ENCODE peak calls at places on chromosomes 2 and 18, in four cellular contexts. One of them, this sample, is unnamed.

GRCh38 chr2:11852526-11853196 is 106.2 kb downstream of the LPIN1 start:
- DNase-seq in GM12878: no peak
- DNase-seq in H1: no peak
- DNase-seq in HepG2: no peak
- DNase-seq in this sample: no peak

GRCh38 chr2:237714690-237715458 is 83.7 kb upstream of the RBM44 start:
- DNase-seq in GM12878: no peak
- DNase-seq in H1: no peak
- DNase-seq in HepG2: peak
- DNase-seq in this sample: no peak

GRCh38 chr2:71609958-71610357 is 156.6 kb downstream of the DYSF start:
- DNase-seq in GM12878: no peak
- DNase-seq in H1: no peak
- DNase-seq in HepG2: no peak
- DNase-seq in this sample: no peak

GRCh38 chr18:23563377-23564043 is 22.8 kb downstream of the NPC1 start:
- DNase-seq in GM12878: no peak
- DNase-seq in H1: no peak
- DNase-seq in HepG2: no peak
- DNase-seq in this sample: no peak

GRCh38 chr18:32315881-32316280 is 126.0 kb downstream of the MEP1B start:
- DNase-seq in GM12878: no peak
- DNase-seq in H1: no peak
- DNase-seq in HepG2: no peak
- DNase-seq in this sample: no peak

GRCh38 chr2:215447056-215447455 is 11.2 kb upstream of the FN1 start:
- DNase-seq in GM12878: no peak
- DNase-seq in H1: no peak
- DNase-seq in HepG2: no peak
- DNase-seq in this sample: no peak

GRCh38 chr2:168685619-168686453 is 116.6 kb upstream of the NOSTRIN start:
- DNase-seq in GM12878: no peak
- DNase-seq in H1: no peak
- DNase-seq in HepG2: no peak
- DNase-seq in this sample: peak

GRCh38 chr2:192267484-192267883 is 72.8 kb upstream of the TMEFF2 start:
- DNase-seq in GM12878: no peak
- DNase-seq in H1: no peak
- DNase-seq in HepG2: no peak
- DNase-seq in this sample: no peak

GRCh38 chr2:162308747-162309503 is 9.6 kb downstream of the IFIH1 start:
- DNase-seq in GM12878: no peak
- DNase-seq in H1: no peak
- DNase-seq in HepG2: no peak
- DNase-seq in this sample: no peak

GRCh38 chr2:70336552-70336951 is 34.7 kb upstream of the FAM136A start:
- DNase-seq in GM12878: no peak
- DNase-seq in H1: no peak
- DNase-seq in HepG2: no peak
- DNase-seq in this sample: no peak

GRCh38 chr2:225328192-225328591 is 71.3 kb upstream of the NYAP2 start:
- DNase-seq in GM12878: no peak
- DNase-seq in H1: no peak
- DNase-seq in HepG2: peak
- DNase-seq in this sample: no peak

GRCh38 chr2:189024861-189025618 is 50.9 kb downstream of the COL3A1 start:
- DNase-seq in GM12878: no peak
- DNase-seq in H1: peak
- DNase-seq in HepG2: peak
- DNase-seq in this sample: peak

GRCh38 chr2:240340361-240340761 is 95.1 kb upstream of the GPC1 start:
- DNase-seq in GM12878: no peak
- DNase-seq in H1: no peak
- DNase-seq in HepG2: no peak
- DNase-seq in this sample: no peak

GRCh38 chr2:72916743-72917137 is 579 bp upstream of the EMX1 start:
- DNase-seq in GM12878: no peak
- DNase-seq in H1: no peak
- DNase-seq in HepG2: no peak
- DNase-seq in this sample: no peak

GRCh38 chr2:20443276-20443920 is 3.5 kb upstream of the RHOB start:
- DNase-seq in GM12878: no peak
- DNase-seq in H1: no peak
- DNase-seq in HepG2: peak
- DNase-seq in this sample: no peak

DNA sequence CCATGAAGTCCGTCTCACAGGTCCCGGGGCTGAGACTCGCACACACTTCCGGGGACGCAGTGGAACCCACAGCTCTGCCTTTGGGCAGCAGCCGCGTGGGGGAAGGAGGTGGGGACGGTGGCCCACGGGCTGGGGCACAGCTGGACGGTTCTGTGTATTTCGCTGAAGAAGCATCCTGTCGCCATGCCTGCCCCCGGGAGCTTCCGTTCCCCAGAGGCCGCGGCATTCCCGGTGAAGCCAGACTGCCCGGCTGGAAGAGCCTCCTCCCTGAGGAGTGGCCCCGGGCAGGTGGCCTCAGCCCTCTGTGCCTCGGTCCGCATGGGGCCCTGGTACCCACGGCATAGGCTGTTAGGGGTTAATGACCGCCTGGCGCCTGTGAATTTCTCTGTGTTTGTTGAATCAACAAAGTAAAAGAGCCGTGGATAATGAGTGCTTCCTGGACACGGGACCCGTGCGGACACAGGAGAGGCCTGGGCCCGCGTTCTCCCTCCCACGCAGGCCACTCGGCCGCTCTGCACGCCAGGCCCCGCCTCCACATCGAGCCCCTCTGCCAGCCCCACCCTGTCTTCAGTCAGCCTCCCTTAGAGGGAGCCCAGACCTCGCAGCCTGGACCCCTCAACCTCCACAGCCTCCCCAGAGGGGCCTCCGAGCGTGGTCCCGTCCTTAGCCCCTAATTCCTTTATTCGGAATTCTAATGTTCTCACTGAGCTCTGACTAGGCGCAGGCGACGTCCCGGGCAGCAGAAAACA is 51.0 kb downstream of the KCNG2 start:
- DNase-seq in GM12878: no peak
- DNase-seq in H1: no peak
- DNase-seq in HepG2: no peak
- DNase-seq in this sample: no peak
- TF ChIP-seq SP1 in GM12878: no peak
- TF ChIP-seq SP1 in H1: no peak
- TF ChIP-seq SP1 in HepG2: no peak
- TF ChIP-seq SP1 in this sample: no peak

GRCh38 chr2:199092419-199092818 is 365.3 kb downstream of the SATB2 start:
- DNase-seq in GM12878: no peak
- DNase-seq in H1: no peak
- DNase-seq in HepG2: no peak
- DNase-seq in this sample: no peak
- TF ChIP-seq SUZ12 in GM12878: no peak
- TF ChIP-seq SUZ12 in H1: no peak
- TF ChIP-seq SUZ12 in HepG2: no peak
- TF ChIP-seq SUZ12 in this sample: no peak

GRCh38 chr2:18118703-18119102 is 240.2 kb downstream of the KCNS3 start:
- DNase-seq in GM12878: no peak
- DNase-seq in H1: no peak
- DNase-seq in HepG2: no peak
- DNase-seq in this sample: no peak
- TF ChIP-seq SP1 in GM12878: no peak
- TF ChIP-seq SP1 in H1: no peak
- TF ChIP-seq SP1 in HepG2: no peak
- TF ChIP-seq SP1 in this sample: no peak

DNA sequence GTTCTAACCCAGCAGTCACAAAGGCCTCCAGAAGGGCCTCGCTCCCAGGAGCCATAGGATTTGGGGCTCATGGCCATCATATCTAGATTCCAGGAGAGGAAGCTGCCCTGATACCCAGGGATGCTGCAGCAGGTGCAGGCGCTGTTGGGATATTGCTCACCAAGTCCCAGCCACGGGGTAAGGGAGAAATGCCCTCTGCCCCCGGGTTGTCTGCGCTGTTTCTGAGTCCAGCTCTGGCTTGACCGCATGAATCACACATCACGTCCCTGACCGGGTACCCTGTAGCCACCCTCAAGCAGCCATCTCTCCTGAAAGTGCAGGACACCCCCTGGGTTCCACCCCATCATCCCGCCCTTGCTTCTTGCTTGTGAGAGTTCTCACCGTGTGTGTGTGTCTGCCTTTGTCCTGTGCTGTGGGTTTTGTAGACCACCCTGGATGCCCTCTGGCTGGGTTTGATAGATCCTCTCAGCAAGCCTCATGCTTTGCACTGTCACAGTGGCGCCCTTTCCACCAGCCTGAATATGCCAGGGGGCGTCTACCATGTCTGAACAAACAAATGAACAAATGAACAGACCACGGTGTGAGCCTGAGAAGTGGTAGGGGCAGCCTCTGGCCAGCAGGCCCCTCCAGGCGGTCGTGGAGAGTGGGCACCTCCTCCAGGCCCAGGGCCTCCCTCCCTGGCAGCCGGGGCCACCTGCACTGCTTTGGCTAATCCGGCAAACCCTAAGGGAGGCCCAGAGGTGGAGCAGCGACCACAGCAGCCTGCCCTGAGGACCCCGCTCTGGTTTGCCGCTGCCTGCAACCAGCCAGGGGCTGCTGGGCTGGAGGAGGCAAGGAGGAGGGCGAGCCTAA is 32.1 kb downstream of the ADRA2B start:
- DNase-seq in GM12878: no peak
- DNase-seq in H1: no peak
- DNase-seq in HepG2: no peak
- DNase-seq in this sample: no peak
- TF ChIP-seq SUZ12 in GM12878: no peak
- TF ChIP-seq SUZ12 in H1: no peak
- TF ChIP-seq SUZ12 in HepG2: no peak
- TF ChIP-seq SUZ12 in this sample: no peak

GRCh38 chr2:232329716-232330067 is 48.9 kb upstream of the ALPP start:
- DNase-seq in GM12878: no peak
- DNase-seq in H1: no peak
- DNase-seq in HepG2: no peak
- DNase-seq in this sample: no peak

GRCh38 chr2:232328516-232329460 is 49.8 kb upstream of the ALPP start:
- DNase-seq in GM12878: no peak
- DNase-seq in H1: no peak
- DNase-seq in HepG2: no peak
- DNase-seq in this sample: no peak

GRCh38 chr2:232331071-232331470 is 47.5 kb upstream of the ALPP start:
- DNase-seq in GM12878: no peak
- DNase-seq in H1: no peak
- DNase-seq in HepG2: no peak
- DNase-seq in this sample: no peak

GRCh38 chr2:232328038-232328435 is 50.5 kb upstream of the ALPP start:
- DNase-seq in GM12878: peak
- DNase-seq in H1: no peak
- DNase-seq in HepG2: no peak
- DNase-seq in this sample: no peak

DNA sequence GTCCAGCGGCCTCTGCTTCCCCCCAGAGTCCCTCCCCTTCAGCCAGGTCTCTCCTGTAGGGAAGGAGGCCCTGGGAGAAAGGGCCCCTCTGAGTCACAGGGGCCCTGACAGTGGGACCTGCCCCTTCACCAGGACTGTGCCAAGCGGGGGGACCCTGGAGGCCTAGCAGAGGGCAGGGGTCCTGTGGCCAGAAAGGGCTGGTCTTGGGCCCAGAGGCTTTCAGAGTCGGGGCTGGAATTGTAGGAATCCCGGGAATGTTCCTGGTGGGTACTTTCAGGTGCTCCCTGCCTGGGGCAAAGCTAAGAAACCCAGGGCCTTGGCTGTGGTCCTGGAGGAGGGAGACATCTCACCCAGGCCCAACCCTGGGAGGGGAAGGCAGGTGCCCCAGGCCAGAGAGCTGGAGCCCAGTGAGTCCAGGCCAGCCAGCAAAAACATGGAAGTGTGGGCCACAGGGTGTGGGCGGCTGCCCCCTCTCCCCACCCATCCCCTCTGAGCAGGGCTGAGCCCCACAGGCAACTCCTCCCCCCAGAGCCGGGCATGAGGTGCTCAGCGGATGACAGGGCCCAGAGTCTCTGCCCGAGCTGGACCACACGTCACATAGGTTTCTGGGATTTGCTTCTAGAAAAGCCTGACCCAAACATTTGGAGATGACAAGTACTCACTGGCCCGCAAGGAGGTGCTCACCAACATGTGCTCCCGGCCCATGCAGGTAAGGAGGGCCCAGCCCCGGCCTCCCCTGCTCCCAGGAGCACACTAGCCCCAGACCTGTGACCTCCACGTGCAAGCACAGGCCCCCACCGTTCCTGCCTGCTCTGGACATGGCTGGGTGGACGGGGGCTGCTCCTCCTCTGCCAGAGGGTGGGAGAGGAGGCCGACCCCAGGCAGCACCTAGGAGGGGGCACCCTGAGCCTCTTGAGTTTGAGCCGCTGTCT is 48.2 kb upstream of the ALPP start:
- DNase-seq in GM12878: no peak
- DNase-seq in H1: peak
- DNase-seq in HepG2: no peak
- DNase-seq in this sample: no peak
- TF ChIP-seq SP1 in GM12878: no peak
- TF ChIP-seq SP1 in H1: no peak
- TF ChIP-seq SP1 in HepG2: no peak
- TF ChIP-seq SP1 in this sample: no peak

This sample was measured in HEK293T.